ENCODE peak calls at places on chromosomes 2 and 18, in four cellular contexts. One of them, this sample, is unnamed. For H3K4me1, the result is how much of the 10 kb centered on the place peaks cover.

GRCh38 chr18:59516356-59517155 is 157.5 kb upstream of the LMAN1 start:
- DNase-seq in mammary epithelial cell: peak
- DNase-seq in OCI-LY7: no peak
- DNase-seq in neural progenitor cell: peak
- DNase-seq in this sample: no peak

GRCh38 chr2:232502513-232502900 is 14.9 kb upstream of the ECEL1 start:
- DNase-seq in neural progenitor cell: no peak
- DNase-seq in OCI-LY7: no peak
- DNase-seq in mammary epithelial cell: no peak
- DNase-seq in this sample: no peak

GRCh38 chr2:25297738-25298137 is 44.0 kb downstream of the DNMT3A start:
- DNase-seq in neural progenitor cell: no peak
- DNase-seq in OCI-LY7: peak
- DNase-seq in mammary epithelial cell: no peak
- DNase-seq in this sample: no peak

GRCh38 chr2:165357758-165358157 is 111.7 kb upstream of the CSRNP3 start:
- DNase-seq in OCI-LY7: no peak
- DNase-seq in mammary epithelial cell: peak
- DNase-seq in neural progenitor cell: no peak
- DNase-seq in this sample: no peak

GRCh38 chr2:44954306-44954901 is 12.9 kb downstream of the SIX3 start:
- DNase-seq in OCI-LY7: no peak
- DNase-seq in neural progenitor cell: no peak
- DNase-seq in mammary epithelial cell: no peak
- DNase-seq in this sample: no peak

GRCh38 chr2:134087371-134087921 is 166.4 kb upstream of the MGAT5 start:
- DNase-seq in mammary epithelial cell: no peak
- DNase-seq in OCI-LY7: no peak
- DNase-seq in neural progenitor cell: no peak
- DNase-seq in this sample: no peak

GRCh38 chr2:144452169-144453038 is 67.5 kb downstream of the ZEB2 start:
- DNase-seq in OCI-LY7: no peak
- DNase-seq in neural progenitor cell: peak
- DNase-seq in mammary epithelial cell: no peak
- DNase-seq in this sample: no peak

GRCh38 chr2:75146221-75146902 is 53.0 kb downstream of the TACR1 start:
- DNase-seq in OCI-LY7: no peak
- DNase-seq in neural progenitor cell: peak
- DNase-seq in mammary epithelial cell: no peak
- DNase-seq in this sample: no peak

GRCh38 chr2:24559714-24560113 is 68.7 kb downstream of the NCOA1 start:
- DNase-seq in neural progenitor cell: no peak
- DNase-seq in mammary epithelial cell: peak
- DNase-seq in OCI-LY7: no peak
- DNase-seq in this sample: no peak

GRCh38 chr18:46649071-46649862 is 7.8 kb downstream of the LOXHD1 start:
- DNase-seq in OCI-LY7: no peak
- DNase-seq in mammary epithelial cell: no peak
- DNase-seq in neural progenitor cell: no peak
- DNase-seq in this sample: no peak

GRCh38 chr2:6442252-6442651 is 423.5 kb downstream of the CMPK2 start:
- DNase-seq in neural progenitor cell: no peak
- DNase-seq in mammary epithelial cell: no peak
- DNase-seq in OCI-LY7: peak
- DNase-seq in this sample: no peak

GRCh38 chr2:240397924-240398611 is 37.4 kb upstream of the GPC1 start:
- DNase-seq in OCI-LY7: no peak
- DNase-seq in neural progenitor cell: no peak
- DNase-seq in mammary epithelial cell: no peak
- DNase-seq in this sample: no peak

GRCh38 chr2:189669913-189670312 is 4.6 kb upstream of the ANKAR start:
- DNase-seq in OCI-LY7: no peak
- DNase-seq in mammary epithelial cell: no peak
- DNase-seq in neural progenitor cell: no peak
- DNase-seq in this sample: no peak

GRCh38 chr2:54755641-54756326 is 32.3 kb downstream of the EML6 start:
- DNase-seq in OCI-LY7: peak
- DNase-seq in mammary epithelial cell: peak
- DNase-seq in neural progenitor cell: no peak
- DNase-seq in this sample: peak

GRCh38 chr2:176035013-176035691 is 33.1 kb upstream of the LNPK start:
- DNase-seq in neural progenitor cell: no peak
- DNase-seq in mammary epithelial cell: no peak
- DNase-seq in OCI-LY7: no peak
- DNase-seq in this sample: no peak

GRCh38 chr2:106030287-106031268 is 163.5 kb downstream of the UXS1 start:
- DNase-seq in neural progenitor cell: no peak
- DNase-seq in OCI-LY7: no peak
- DNase-seq in mammary epithelial cell: no peak
- DNase-seq in this sample: no peak
- H3K4me1 ChIP-seq in neural progenitor cell: under half
- H3K4me1 ChIP-seq in OCI-LY7: under half
- H3K4me1 ChIP-seq in mammary epithelial cell: under half
- H3K4me1 ChIP-seq in this sample: under half

GRCh38 chr2:20235655-20236302 is 10.8 kb upstream of the SDC1 start:
- DNase-seq in mammary epithelial cell: peak
- DNase-seq in neural progenitor cell: no peak
- DNase-seq in OCI-LY7: no peak
- DNase-seq in this sample: no peak
- H3K4me2 ChIP-seq in mammary epithelial cell: peak
- H3K4me2 ChIP-seq in neural progenitor cell: no peak
- H3K4me2 ChIP-seq in OCI-LY7: no peak
- H3K4me2 ChIP-seq in this sample: no peak

DNA sequence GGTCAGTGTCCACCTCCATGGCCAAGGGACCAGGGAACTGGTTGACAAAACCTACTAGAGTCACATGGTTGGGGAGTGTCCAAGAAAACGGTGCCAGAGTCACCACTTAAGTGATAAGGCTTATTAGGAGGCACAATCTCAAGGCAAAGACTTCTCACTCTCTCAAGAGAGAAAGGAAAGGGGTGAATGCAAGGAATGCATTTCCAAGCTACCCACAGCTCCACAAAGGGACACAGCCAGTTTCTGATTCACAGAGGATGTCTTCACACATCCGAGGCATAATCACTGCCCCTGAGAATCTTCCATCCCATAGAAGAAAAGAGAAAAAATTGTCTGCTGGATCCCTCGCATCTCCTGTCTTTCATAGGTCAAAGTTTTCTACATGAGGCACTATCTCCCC is 269.3 kb downstream of the TNS1 start:
- DNase-seq in neural progenitor cell: no peak
- DNase-seq in OCI-LY7: no peak
- DNase-seq in mammary epithelial cell: no peak
- DNase-seq in this sample: no peak
- H2AFZ ChIP-seq in neural progenitor cell: no peak
- H2AFZ ChIP-seq in OCI-LY7: no peak
- H2AFZ ChIP-seq in mammary epithelial cell: no peak
- H2AFZ ChIP-seq in this sample: no peak

GRCh38 chr2:212845941-212846340 is 305.5 kb downstream of the IKZF2 start:
- DNase-seq in mammary epithelial cell: peak
- DNase-seq in OCI-LY7: no peak
- DNase-seq in neural progenitor cell: no peak
- DNase-seq in this sample: no peak
- H3K4me1 ChIP-seq in mammary epithelial cell: under half
- H3K4me1 ChIP-seq in OCI-LY7: under half
- H3K4me1 ChIP-seq in neural progenitor cell: under half
- H3K4me1 ChIP-seq in this sample: under half

GRCh38 chr18:79677221-79677620 is 2.4 kb upstream of the CTDP1 start:
- DNase-seq in neural progenitor cell: no peak
- DNase-seq in OCI-LY7: no peak
- DNase-seq in mammary epithelial cell: no peak
- DNase-seq in this sample: no peak
- H3K4me2 ChIP-seq in neural progenitor cell: no peak
- H3K4me2 ChIP-seq in OCI-LY7: peak
- H3K4me2 ChIP-seq in mammary epithelial cell: no peak
- H3K4me2 ChIP-seq in this sample: peak

DNA sequence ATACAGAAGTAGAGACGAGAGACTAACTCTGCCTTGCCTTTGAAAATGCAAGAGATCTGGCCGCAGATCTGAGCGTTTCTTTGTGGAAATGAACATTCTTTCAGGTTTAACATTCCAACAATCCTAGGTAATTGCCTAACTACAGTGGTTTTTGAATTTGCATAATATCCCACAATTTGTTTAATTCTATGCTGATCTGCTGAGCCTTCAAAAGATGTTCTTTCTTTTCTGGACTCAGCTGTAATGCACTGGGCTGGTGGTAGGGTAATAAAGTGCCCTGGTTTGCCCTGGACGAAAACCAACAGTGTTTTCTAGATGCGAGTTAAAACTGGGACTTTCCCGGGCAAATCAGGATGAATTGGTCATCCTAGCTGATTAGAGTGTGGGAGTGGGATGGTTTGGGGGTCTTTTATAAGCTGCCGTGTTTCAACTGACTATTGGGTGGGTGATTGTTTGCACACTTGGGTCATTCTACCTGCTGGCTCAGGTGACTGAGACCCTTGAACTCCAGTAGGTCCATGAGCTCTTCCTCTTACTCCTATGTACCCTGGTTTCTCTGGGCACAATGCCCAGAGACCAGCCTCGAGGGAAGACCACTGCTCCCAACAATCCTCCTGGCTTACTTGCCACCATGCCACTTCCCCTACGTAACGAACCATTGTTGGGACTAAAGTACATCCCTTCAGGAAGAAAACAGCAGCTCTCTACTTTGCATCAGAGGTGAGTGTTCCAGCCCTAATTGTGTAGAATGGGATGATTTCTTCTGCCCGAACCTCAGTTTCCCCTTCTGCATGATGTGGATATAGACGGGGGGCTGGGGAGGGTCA is 3.4 kb upstream of the PAX8 start:
- DNase-seq in mammary epithelial cell: peak
- DNase-seq in neural progenitor cell: no peak
- DNase-seq in OCI-LY7: no peak
- DNase-seq in this sample: no peak
- H2AFZ ChIP-seq in mammary epithelial cell: peak
- H2AFZ ChIP-seq in neural progenitor cell: no peak
- H2AFZ ChIP-seq in OCI-LY7: no peak
- H2AFZ ChIP-seq in this sample: no peak

GRCh38 chr2:207503234-207503633 is 26.5 kb upstream of the CREB1 start:
- DNase-seq in OCI-LY7: no peak
- DNase-seq in neural progenitor cell: no peak
- DNase-seq in mammary epithelial cell: no peak
- DNase-seq in this sample: no peak
- H3K4me1 ChIP-seq in OCI-LY7: under half
- H3K4me1 ChIP-seq in neural progenitor cell: under half
- H3K4me1 ChIP-seq in mammary epithelial cell: under half
- H3K4me1 ChIP-seq in this sample: under half